ENCODE peak calls at places on chromosome 22, in seven cellular contexts. P, D, S, J, I, B and Q are unnamed samples.

GRCh38 chr22:49492756-49493251 is 334.9 kb downstream of the BRD1 start:
- DNase-seq in P (no peak), D (no peak), S (no peak), J (no peak), I (no peak), B (no peak), Q (no peak)

GRCh38 chr22:46576556-46577351 is 39.3 kb upstream of the CELSR1 start:
- DNase-seq in P (peak; percentile 82), D (no peak), S (peak; percentile 70), J (peak; percentile 79), I (no peak), B (peak; percentile 65), Q (no peak)

GRCh38 chr22:37061611-37062365 is 10.2 kb downstream of the KCTD17 start:
- DNase-seq in P (peak; percentile 52), D (no peak), S (no peak), J (no peak), I (no peak), B (no peak), Q (no peak)

GRCh38 chr22:34333285-34333684 is 413.0 kb upstream of the LARGE1 start:
- DNase-seq in P (no peak), D (no peak), S (no peak), J (no peak), I (no peak), B (no peak), Q (no peak)

GRCh38 chr22:49849161-49850020 is 4.3 kb upstream of the ZBED4 start:
- DNase-seq in P (peak; percentile 75), D (no peak), S (no peak), J (peak; percentile 49), I (no peak), B (no peak), Q (no peak)

GRCh38 chr22:37260939-37261338 is 16.9 kb upstream of the RAC2 start:
- DNase-seq in P (no peak), D (peak; percentile 38), S (peak; percentile 74), J (peak; percentile 59), I (peak; percentile 50), B (peak; percentile 60), Q (no peak)

GRCh38 chr22:45526768-45527360 is 24.2 kb downstream of the FBLN1 start:
- DNase-seq in P (no peak), D (no peak), S (no peak), J (no peak), I (no peak), B (no peak), Q (no peak)

GRCh38 chr22:49008682-49009235 is 818.9 kb downstream of the BRD1 start:
- DNase-seq in P (peak; percentile 32), D (no peak), S (no peak), J (no peak), I (no peak), B (no peak), Q (no peak)

GRCh38 chr22:49954991-49955580 is 5.5 kb upstream of the PIM3 start:
- DNase-seq in P (peak; percentile 73), D (no peak), S (no peak), J (no peak), I (no peak), B (no peak), Q (no peak)

GRCh38 chr22:19524170-19525115 is at the start of gene CLDN5:
- DNase-seq in P (no peak), D (peak; percentile 9), S (no peak), J (no peak), I (peak; percentile 79), B (peak; percentile 23), Q (no peak)

GRCh38 chr22:49205401-49205800 is 622.3 kb downstream of the BRD1 start:
- DNase-seq in P (peak; percentile 60), D (no peak), S (no peak), J (no peak), I (no peak), B (no peak), Q (no peak)

GRCh38 chr22:24803064-24803542 is 2.9 kb upstream of the SGSM1 start:
- DNase-seq in P (no peak), D (no peak), S (peak; percentile 35), J (peak; percentile 72), I (peak; percentile 63), B (peak; percentile 51), Q (peak; percentile 5)

GRCh38 chr22:20957118-20957690 is 9.9 kb upstream of the AIFM3 start:
- DNase-seq in P (peak; percentile 82), D (no peak), S (peak; percentile 20), J (peak; percentile 81), I (no peak), B (no peak), Q (no peak)

GRCh38 chr22:20957691-20958440 is 9.2 kb upstream of the AIFM3 start:
- DNase-seq in P (peak; percentile 76), D (no peak), S (peak; percentile 57), J (peak; percentile 79), I (no peak), B (no peak), Q (no peak)

GRCh38 chr22:20953668-20954500 is 13.2 kb upstream of the AIFM3 start:
- DNase-seq in P (no peak), D (no peak), S (no peak), J (peak; percentile 46), I (no peak), B (peak; percentile 97), Q (no peak)

GRCh38 chr22:20955548-20955947 is 11.5 kb upstream of the AIFM3 start:
- DNase-seq in P (no peak), D (no peak), S (peak; percentile 31), J (peak; percentile 22), I (no peak), B (no peak), Q (no peak)

GRCh38 chr22:20956258-20957117 is 10.6 kb upstream of the AIFM3 start:
- DNase-seq in P (no peak), D (peak; percentile 31), S (no peak), J (peak; percentile 83), I (no peak), B (peak; percentile 86), Q (no peak)
- TF ChIP-seq CTCF in P (no peak), D (no peak), S (no peak), J (no peak), I (no peak), B (peak; percentile 31), Q (no peak)

GRCh38 chr22:31089101-31090100 is 8.3 kb downstream of the SMTN start:
- DNase-seq in P (no peak), D (peak; percentile 20), S (peak; percentile 58), J (peak; percentile 68), I (peak; percentile 5), B (no peak), Q (no peak)

GRCh38 chr22:31088233-31088986 is 7.3 kb downstream of the SMTN start:
- DNase-seq in P (no peak), D (no peak), S (no peak), J (peak; percentile 46), I (no peak), B (no peak), Q (no peak)

GRCh38 chr22:31085928-31086327 is 4.8 kb downstream of the SMTN start:
- DNase-seq in P (no peak), D (no peak), S (no peak), J (no peak), I (peak; percentile 6), B (no peak), Q (no peak)

GRCh38 chr22:31086703-31087330 is 5.7 kb downstream of the SMTN start:
- DNase-seq in P (no peak), D (no peak), S (no peak), J (no peak), I (peak; percentile 5), B (peak; percentile 57), Q (no peak)

DNA sequence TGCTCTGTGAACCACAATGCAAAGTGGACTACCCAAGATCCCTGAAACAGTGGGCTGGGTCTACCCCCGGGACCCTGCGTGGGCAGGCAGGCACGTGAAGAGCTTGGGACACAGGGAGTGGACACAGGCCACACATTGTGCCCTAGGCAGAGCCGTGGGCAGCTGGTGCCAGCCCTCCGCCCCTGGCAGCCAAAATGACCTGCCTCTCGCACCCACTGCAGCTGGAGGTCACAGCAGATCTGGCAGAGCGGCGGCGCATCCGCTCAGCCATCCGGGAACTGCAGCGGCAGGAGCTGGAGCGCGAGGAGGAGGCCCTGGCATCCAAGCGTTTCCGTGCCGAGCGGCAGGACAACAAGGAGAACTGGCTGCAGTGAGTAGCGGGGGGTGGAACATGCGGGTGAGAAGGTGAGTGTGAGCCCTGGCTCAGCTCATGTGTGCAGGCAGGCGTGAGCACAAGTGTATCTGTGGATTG is 6.7 kb downstream of the SMTN start:
- DNase-seq in P (no peak), D (no peak), S (no peak), J (peak; percentile 35), I (no peak), B (no peak), Q (no peak)
- H3K4me3 ChIP-seq in P (no peak overlapping the region), D (no peak overlapping the region), S (no peak overlapping the region), J (no peak overlapping the region), I (no peak overlapping the region), B (no peak overlapping the region), Q (no peak overlapping the region)

GRCh38 chr22:30557243-30557642 is 10.7 kb upstream of the SEC14L6 start:
- DNase-seq in P (no peak), D (no peak), S (no peak), J (no peak), I (no peak), B (no peak), Q (no peak)
- TF ChIP-seq CTCF in P (no peak), D (no peak), S (no peak), J (no peak), I (no peak), B (no peak), Q (no peak)

DNA sequence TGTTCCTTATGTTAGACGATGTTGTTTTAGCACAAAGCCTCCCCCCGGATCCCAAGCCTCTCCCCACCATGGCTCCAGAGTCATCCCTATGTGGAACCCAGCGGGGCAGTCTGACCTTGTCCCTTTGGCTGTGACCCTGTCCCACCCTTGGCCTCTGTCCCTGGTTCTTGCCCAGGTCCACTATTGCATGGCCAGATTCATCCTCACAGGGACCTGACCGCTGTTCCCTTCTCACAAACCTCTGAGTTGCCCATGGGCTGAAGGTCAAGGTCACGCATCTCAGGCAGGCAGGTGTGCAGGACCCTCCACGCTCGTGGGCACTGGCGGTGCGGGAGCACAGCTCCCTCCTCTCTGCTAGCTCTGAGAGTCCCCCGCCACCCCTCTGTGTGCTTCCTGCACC is 39.0 kb downstream of the BCR start:
- DNase-seq in P (peak; percentile 68), D (no peak), S (no peak), J (peak; percentile 43), I (no peak), B (no peak), Q (no peak)
- H3K4me3 ChIP-seq in P (no peak overlapping the region), D (no peak overlapping the region), S (no peak overlapping the region), J (peak overlapping the region; percentile 4), I (no peak overlapping the region), B (no peak overlapping the region), Q (no peak overlapping the region)